ENCODE peak calls at places on chromosomes 16 and 17, in eight cellular contexts. One of them, this sample, is unnamed.

GRCh38 chr17:64617125-64617780 is 44.9 kb downstream of the SMURF2 start:
- DNase-seq in esophagus squamous epithelium: no peak
- DNase-seq in IMR-90: peak
- DNase-seq in GM12891: no peak
- DNase-seq in uterus: no peak
- DNase-seq in erythroblast: no peak
- DNase-seq in stomach: no peak
- DNase-seq in tibial nerve: no peak
- DNase-seq in this sample: no peak

GRCh38 chr17:50212121-50212843 is 10.9 kb upstream of the COL1A1 start:
- DNase-seq in esophagus squamous epithelium: no peak
- DNase-seq in IMR-90: peak
- DNase-seq in GM12891: no peak
- DNase-seq in uterus: peak
- DNase-seq in erythroblast: no peak
- DNase-seq in stomach: no peak
- DNase-seq in tibial nerve: peak
- DNase-seq in this sample: peak

GRCh38 chr16:72210072-72210471 is 38.1 kb upstream of the PMFBP1 start:
- DNase-seq in esophagus squamous epithelium: no peak
- DNase-seq in IMR-90: no peak
- DNase-seq in GM12891: no peak
- DNase-seq in uterus: no peak
- DNase-seq in erythroblast: no peak
- DNase-seq in stomach: no peak
- DNase-seq in tibial nerve: no peak
- DNase-seq in this sample: no peak

GRCh38 chr17:75642221-75643032 is 9.2 kb downstream of the SMIM5 start:
- DNase-seq in esophagus squamous epithelium: no peak
- DNase-seq in IMR-90: no peak
- DNase-seq in GM12891: peak
- DNase-seq in uterus: no peak
- DNase-seq in erythroblast: peak
- DNase-seq in stomach: peak
- DNase-seq in tibial nerve: no peak
- DNase-seq in this sample: no peak

GRCh38 chr17:57210224-57210553 is 46.1 kb upstream of the MSI2 start:
- DNase-seq in esophagus squamous epithelium: no peak
- DNase-seq in IMR-90: no peak
- DNase-seq in GM12891: no peak
- DNase-seq in uterus: no peak
- DNase-seq in erythroblast: no peak
- DNase-seq in stomach: no peak
- DNase-seq in tibial nerve: no peak
- DNase-seq in this sample: no peak

GRCh38 chr17:13323990-13324389 is 277.7 kb downstream of the HS3ST3A1 start:
- DNase-seq in esophagus squamous epithelium: no peak
- DNase-seq in IMR-90: peak
- DNase-seq in GM12891: no peak
- DNase-seq in uterus: no peak
- DNase-seq in erythroblast: no peak
- DNase-seq in stomach: no peak
- DNase-seq in tibial nerve: no peak
- DNase-seq in this sample: no peak

GRCh38 chr17:1043601-1044251 is 46.8 kb downstream of the TIMM22 start:
- DNase-seq in esophagus squamous epithelium: no peak
- DNase-seq in IMR-90: no peak
- DNase-seq in GM12891: no peak
- DNase-seq in uterus: peak
- DNase-seq in erythroblast: no peak
- DNase-seq in stomach: no peak
- DNase-seq in tibial nerve: no peak
- DNase-seq in this sample: no peak

GRCh38 chr17:7846063-7846735 is 8.7 kb upstream of the TMEM88 start:
- DNase-seq in esophagus squamous epithelium: no peak
- DNase-seq in IMR-90: no peak
- DNase-seq in GM12891: no peak
- DNase-seq in uterus: peak
- DNase-seq in erythroblast: no peak
- DNase-seq in stomach: no peak
- DNase-seq in tibial nerve: no peak
- DNase-seq in this sample: no peak

GRCh38 chr17:76032073-76032779 is 5.1 kb upstream of the EVPL start:
- DNase-seq in esophagus squamous epithelium: no peak
- DNase-seq in IMR-90: no peak
- DNase-seq in GM12891: no peak
- DNase-seq in uterus: no peak
- DNase-seq in erythroblast: no peak
- DNase-seq in stomach: no peak
- DNase-seq in tibial nerve: no peak
- DNase-seq in this sample: no peak

GRCh38 chr16:53305743-53306142 is 128.5 kb upstream of the RBL2 start:
- DNase-seq in esophagus squamous epithelium: no peak
- DNase-seq in IMR-90: no peak
- DNase-seq in GM12891: no peak
- DNase-seq in uterus: no peak
- DNase-seq in erythroblast: no peak
- DNase-seq in stomach: no peak
- DNase-seq in tibial nerve: no peak
- DNase-seq in this sample: no peak

GRCh38 chr16:85674418-85674755 is 14.4 kb downstream of the GINS2 start:
- DNase-seq in esophagus squamous epithelium: no peak
- DNase-seq in IMR-90: no peak
- DNase-seq in GM12891: no peak
- DNase-seq in uterus: no peak
- DNase-seq in erythroblast: no peak
- DNase-seq in stomach: no peak
- DNase-seq in tibial nerve: no peak
- DNase-seq in this sample: no peak

GRCh38 chr16:89873822-89874689 is 664 bp downstream of the TCF25 start:
- DNase-seq in esophagus squamous epithelium: peak
- DNase-seq in IMR-90: peak
- DNase-seq in GM12891: peak
- DNase-seq in uterus: peak
- DNase-seq in erythroblast: peak
- DNase-seq in stomach: peak
- DNase-seq in tibial nerve: peak
- DNase-seq in this sample: peak

GRCh38 chr16:58495861-58496331 is 4.0 kb upstream of the NDRG4 start:
- DNase-seq in esophagus squamous epithelium: no peak
- DNase-seq in IMR-90: no peak
- DNase-seq in GM12891: no peak
- DNase-seq in uterus: no peak
- DNase-seq in erythroblast: no peak
- DNase-seq in stomach: no peak
- DNase-seq in tibial nerve: no peak
- DNase-seq in this sample: no peak

DNA sequence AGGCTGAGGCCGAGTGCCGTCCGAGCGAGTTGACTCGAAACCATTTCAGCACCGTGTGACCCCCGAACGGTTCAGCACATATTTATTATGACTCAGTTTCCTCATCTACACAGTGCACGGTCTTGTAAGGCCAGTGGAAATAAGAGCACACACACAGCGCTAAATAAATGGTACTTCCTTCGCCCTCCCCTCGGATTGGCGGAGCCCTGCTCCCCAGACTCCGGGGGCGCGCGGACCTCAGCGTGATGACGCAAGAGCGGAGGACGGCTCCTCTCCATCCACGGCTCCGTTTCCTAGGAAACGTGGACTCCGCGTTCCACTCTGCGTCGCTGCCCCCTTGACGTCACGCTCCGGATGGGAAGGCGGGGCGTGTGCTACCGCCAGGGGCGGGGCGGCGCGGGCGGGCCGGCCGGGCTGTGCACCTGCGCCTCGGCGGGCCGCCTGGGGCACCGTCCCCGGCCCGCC is at the start of gene PARD6A:
- DNase-seq in esophagus squamous epithelium: peak
- DNase-seq in IMR-90: peak
- DNase-seq in GM12891: peak
- DNase-seq in uterus: peak
- DNase-seq in erythroblast: peak
- DNase-seq in stomach: peak
- DNase-seq in tibial nerve: peak
- DNase-seq in this sample: peak
- TF ChIP-seq POLR2A in esophagus squamous epithelium: no peak
- TF ChIP-seq POLR2A in IMR-90: peak
- TF ChIP-seq POLR2A in GM12891: no peak
- TF ChIP-seq POLR2A in uterus: no peak
- TF ChIP-seq POLR2A in erythroblast: peak
- TF ChIP-seq POLR2A in stomach: no peak
- TF ChIP-seq POLR2A in tibial nerve: no peak
- TF ChIP-seq POLR2A in this sample: no peak

GRCh38 chr16:70715113-70715711 is 29.4 kb upstream of the MTSS2 start:
- DNase-seq in esophagus squamous epithelium: no peak
- DNase-seq in IMR-90: peak
- DNase-seq in GM12891: no peak
- DNase-seq in uterus: peak
- DNase-seq in erythroblast: no peak
- DNase-seq in stomach: peak
- DNase-seq in tibial nerve: peak
- DNase-seq in this sample: no peak
- TF ChIP-seq POLR2A in esophagus squamous epithelium: no peak
- TF ChIP-seq POLR2A in IMR-90: peak
- TF ChIP-seq POLR2A in GM12891: no peak
- TF ChIP-seq POLR2A in uterus: no peak
- TF ChIP-seq POLR2A in erythroblast: no peak
- TF ChIP-seq POLR2A in stomach: no peak
- TF ChIP-seq POLR2A in tibial nerve: no peak
- TF ChIP-seq POLR2A in this sample: no peak

GRCh38 chr16:4350787-4351659 is at the start of gene PAM16:
- DNase-seq in esophagus squamous epithelium: peak
- DNase-seq in IMR-90: peak
- DNase-seq in GM12891: peak
- DNase-seq in uterus: peak
- DNase-seq in erythroblast: peak
- DNase-seq in stomach: peak
- DNase-seq in tibial nerve: peak
- DNase-seq in this sample: peak
- TF ChIP-seq POLR2A in esophagus squamous epithelium: no peak
- TF ChIP-seq POLR2A in IMR-90: peak
- TF ChIP-seq POLR2A in GM12891: peak
- TF ChIP-seq POLR2A in uterus: peak
- TF ChIP-seq POLR2A in erythroblast: peak
- TF ChIP-seq POLR2A in stomach: no peak
- TF ChIP-seq POLR2A in tibial nerve: peak
- TF ChIP-seq POLR2A in this sample: no peak

DNA sequence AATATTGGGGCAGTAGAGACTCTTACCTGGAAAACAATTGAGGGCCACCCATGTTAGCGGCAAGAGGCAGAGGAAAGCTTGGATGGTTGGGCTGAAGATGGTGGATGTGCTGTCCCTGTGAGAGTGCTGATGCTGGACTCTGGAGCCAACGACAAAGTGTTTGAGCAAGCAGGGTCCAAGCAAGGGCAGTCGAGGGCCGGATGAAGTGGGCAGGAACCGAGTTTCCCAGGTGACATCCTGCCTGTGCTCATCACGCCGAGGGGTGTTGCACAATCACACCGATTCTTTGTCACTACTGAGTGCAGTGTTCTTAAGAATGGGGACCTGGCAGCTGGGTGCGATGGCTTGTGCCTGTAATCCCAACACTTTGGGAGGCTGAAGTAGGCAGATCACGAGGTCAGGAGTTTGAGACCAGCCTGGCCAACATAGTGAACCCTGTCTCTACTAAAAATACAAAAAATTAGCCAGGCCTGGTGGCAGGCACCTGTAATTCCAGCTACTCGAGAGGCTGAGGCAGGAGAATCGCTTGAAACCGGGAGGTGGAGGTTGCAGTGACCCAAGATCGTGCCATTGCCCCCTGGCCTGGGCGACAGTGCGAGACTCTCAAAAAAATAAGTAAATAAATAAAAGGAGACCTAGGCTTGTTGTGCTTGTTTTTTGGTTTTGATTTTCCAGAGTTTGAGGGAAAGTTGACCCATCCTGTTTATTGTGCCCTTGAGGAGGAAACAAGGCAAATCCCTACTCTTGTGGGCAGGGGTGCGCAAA is 6.1 kb downstream of the PYCARD start:
- DNase-seq in esophagus squamous epithelium: no peak
- DNase-seq in IMR-90: no peak
- DNase-seq in GM12891: no peak
- DNase-seq in uterus: no peak
- DNase-seq in erythroblast: no peak
- DNase-seq in stomach: no peak
- DNase-seq in tibial nerve: no peak
- DNase-seq in this sample: no peak
- TF ChIP-seq POLR2A in esophagus squamous epithelium: no peak
- TF ChIP-seq POLR2A in IMR-90: no peak
- TF ChIP-seq POLR2A in GM12891: peak
- TF ChIP-seq POLR2A in uterus: no peak
- TF ChIP-seq POLR2A in erythroblast: no peak
- TF ChIP-seq POLR2A in stomach: no peak
- TF ChIP-seq POLR2A in tibial nerve: no peak
- TF ChIP-seq POLR2A in this sample: no peak

GRCh38 chr17:9684955-9685621 is 39.8 kb downstream of the USP43 start:
- DNase-seq in esophagus squamous epithelium: no peak
- DNase-seq in IMR-90: no peak
- DNase-seq in GM12891: no peak
- DNase-seq in uterus: no peak
- DNase-seq in erythroblast: no peak
- DNase-seq in stomach: no peak
- DNase-seq in tibial nerve: no peak
- DNase-seq in this sample: no peak
- TF ChIP-seq POLR2A in esophagus squamous epithelium: no peak
- TF ChIP-seq POLR2A in IMR-90: no peak
- TF ChIP-seq POLR2A in GM12891: no peak
- TF ChIP-seq POLR2A in uterus: no peak
- TF ChIP-seq POLR2A in erythroblast: no peak
- TF ChIP-seq POLR2A in stomach: no peak
- TF ChIP-seq POLR2A in tibial nerve: no peak
- TF ChIP-seq POLR2A in this sample: no peak

This sample was measured in suprapubic skin.